ENCODE peak calls at places on chromosomes 5 and 9, in five cellular contexts. N, I, W, E and C are unnamed samples.

GRCh38 chr5:93717162-93717561 is 24.2 kb downstream of the POU5F2 start:
- DNase-seq in N (no peak), I (no peak), W (no peak), E (peak), C (no peak)

GRCh38 chr9:3244963-3245653 is 280.7 kb downstream of the RFX3 start:
- DNase-seq in N (peak), I (no peak), W (no peak), E (no peak), C (no peak)

GRCh38 chr5:87418506-87418905 is 5.8 kb upstream of the CCNH start:
- DNase-seq in N (no peak), I (no peak), W (no peak), E (no peak), C (no peak)

GRCh38 chr9:118473527-118473926 is 769.3 kb downstream of the TLR4 start:
- DNase-seq in N (no peak), I (no peak), W (no peak), E (no peak), C (no peak)

GRCh38 chr9:104861406-104861805 is 66.5 kb downstream of the ABCA1 start:
- DNase-seq in N (no peak), I (no peak), W (no peak), E (no peak), C (no peak)

GRCh38 chr5:155954739-155955445 is 372.1 kb upstream of the SGCD start:
- DNase-seq in N (no peak), I (no peak), W (no peak), E (no peak), C (no peak)

GRCh38 chr9:129405831-129406220 is 215.1 kb downstream of the C9orf50 start:
- DNase-seq in N (no peak), I (no peak), W (no peak), E (no peak), C (no peak)

GRCh38 chr5:68216737-68217231 is 1.2 kb downstream of the PIK3R1 start:
- DNase-seq in N (no peak), I (no peak), W (peak), E (no peak), C (no peak)

GRCh38 chr5:26518065-26518464 is 520.3 kb downstream of the CDH9 start:
- DNase-seq in N (no peak), I (no peak), W (no peak), E (no peak), C (no peak)

GRCh38 chr9:87479801-87480201 is 17.9 kb upstream of the DAPK1 start:
- DNase-seq in N (peak), I (no peak), W (no peak), E (peak), C (no peak)

GRCh38 chr5:14424011-14424685 is 157.4 kb upstream of the OTULINL start:
- DNase-seq in N (no peak), I (no peak), W (no peak), E (no peak), C (no peak)

GRCh38 chr9:131629827-131630205 is 84.5 kb downstream of the PRRT1B start:
- DNase-seq in N (no peak), I (no peak), W (no peak), E (no peak), C (no peak)

GRCh38 chr9:131625848-131626670 is 80.7 kb downstream of the PRRT1B start:
- DNase-seq in N (no peak), I (no peak), W (peak), E (no peak), C (no peak)

GRCh38 chr9:131627326-131627845 is 82.1 kb downstream of the PRRT1B start:
- DNase-seq in N (no peak), I (no peak), W (no peak), E (no peak), C (no peak)

GRCh38 chr9:131628821-131629197 is 83.5 kb downstream of the PRRT1B start:
- DNase-seq in N (no peak), I (no peak), W (no peak), E (no peak), C (no peak)

GRCh38 chr9:131627846-131628820 is 82.8 kb downstream of the PRRT1B start:
- DNase-seq in N (no peak), I (peak), W (no peak), E (no peak), C (no peak)
- TF ChIP-seq EP300 in N (no peak), I (no peak), W (no peak), E (no peak), C (no peak)

DNA sequence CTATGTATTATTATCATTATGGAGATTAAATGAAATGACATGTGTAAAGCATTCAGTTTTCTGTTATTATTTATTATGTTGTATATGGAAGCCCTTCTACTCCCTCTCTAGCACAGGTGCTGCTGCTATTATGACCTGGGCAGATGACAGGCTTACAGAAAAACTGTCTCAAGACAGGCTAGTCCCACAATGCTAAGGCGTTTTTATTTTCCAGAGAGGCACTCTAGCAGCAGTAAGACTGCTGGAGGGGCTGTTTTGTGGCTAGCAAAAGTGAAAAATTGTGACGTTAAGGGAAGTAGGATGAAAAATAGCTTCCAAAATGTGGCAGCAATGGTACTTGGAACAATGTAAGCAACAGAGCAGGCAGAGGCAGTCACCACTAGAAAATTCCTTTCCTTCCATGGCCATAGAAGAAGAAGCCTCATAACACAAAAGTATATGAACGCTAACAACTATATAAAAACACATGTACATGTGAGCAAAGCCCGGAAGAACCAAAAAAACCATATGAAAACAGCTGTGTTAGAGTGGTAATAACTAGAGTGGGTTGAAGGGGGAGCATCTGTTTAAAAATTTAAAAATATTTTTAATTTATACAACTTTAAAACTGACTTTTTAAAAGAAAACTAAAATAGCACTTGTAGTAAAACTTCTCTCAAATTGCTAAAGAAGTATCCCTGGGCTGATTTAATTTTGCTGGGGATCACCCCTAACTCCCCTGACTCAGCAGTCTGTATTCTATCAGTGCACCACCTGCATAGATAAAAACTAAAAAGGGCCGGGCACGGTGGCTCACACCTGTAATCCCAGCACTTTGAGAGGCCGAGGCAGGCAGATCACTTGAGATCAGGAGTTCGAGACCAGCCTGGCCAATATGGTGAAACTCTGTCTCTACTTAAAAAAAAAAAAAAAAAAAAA is 30.7 kb downstream of the CLINT1 start:
- DNase-seq in N (no peak), I (no peak), W (no peak), E (no peak), C (no peak)
- TF ChIP-seq POLR2AphosphoS5 in N (no peak), I (no peak), W (no peak), E (no peak), C (no peak)

GRCh38 chr9:112037281-112038016 is 137.6 kb downstream of the SUSD1 start:
- DNase-seq in N (peak), I (no peak), W (no peak), E (no peak), C (no peak)
- H3K4me3 ChIP-seq in N (no peak), I (no peak), W (no peak), E (no peak), C (no peak)

GRCh38 chr9:97478301-97478981 is 23.0 kb upstream of the TMOD1 start:
- DNase-seq in N (no peak), I (no peak), W (no peak), E (peak), C (no peak)
- TF ChIP-seq EP300 in N (no peak), I (no peak), W (no peak), E (no peak), C (no peak)

DNA sequence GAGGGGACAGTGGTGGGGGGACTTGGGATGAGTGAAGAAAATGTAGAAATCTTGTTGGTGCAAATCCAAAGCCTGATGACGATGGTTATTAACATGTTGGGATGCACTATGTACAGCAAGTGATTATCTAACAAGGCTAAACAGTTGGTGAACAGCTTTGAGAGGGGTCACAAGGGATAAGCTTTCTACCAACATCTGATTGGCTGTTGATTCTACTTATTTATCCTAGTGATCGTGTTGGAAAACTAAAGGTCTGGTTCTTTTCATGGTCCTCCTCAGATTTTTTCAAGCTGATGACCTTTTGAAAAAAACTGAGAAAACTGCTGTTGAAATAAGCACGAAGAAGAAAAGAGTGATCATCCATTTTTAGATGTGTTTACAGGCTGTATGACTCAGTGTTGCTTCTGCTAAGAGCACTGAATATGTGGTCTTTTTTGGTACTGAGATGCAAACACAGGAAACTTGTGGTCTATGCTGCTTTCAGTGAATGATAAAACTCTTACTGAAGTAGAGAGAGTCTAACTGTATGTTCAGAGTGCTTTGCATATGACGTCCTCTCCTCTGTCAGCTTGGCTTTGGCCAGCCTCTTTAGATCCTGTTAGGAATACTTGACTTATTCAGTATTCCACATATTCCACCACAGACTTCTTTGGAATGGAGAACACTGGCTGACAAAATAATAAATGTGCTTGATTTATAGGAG is 174.8 kb downstream of the SLF1 start:
- DNase-seq in N (peak), I (no peak), W (no peak), E (no peak), C (no peak)
- TF ChIP-seq POLR2AphosphoS5 in N (peak), I (no peak), W (no peak), E (no peak), C (no peak)

GRCh38 chr5:129766798-129767197 is 18.9 kb downstream of the MINAR2 start:
- DNase-seq in N (no peak), I (no peak), W (no peak), E (no peak), C (no peak)

GRCh38 chr5:129767927-129768380 is 20.1 kb downstream of the MINAR2 start:
- DNase-seq in N (peak), I (peak), W (peak), E (peak), C (no peak)

GRCh38 chr5:129771058-129771838 is 23.4 kb downstream of the MINAR2 start:
- DNase-seq in N (peak), I (peak), W (peak), E (peak), C (no peak)

GRCh38 chr5:129770034-129770433 is 22.1 kb downstream of the MINAR2 start:
- DNase-seq in N (no peak), I (no peak), W (no peak), E (no peak), C (no peak)

DNA sequence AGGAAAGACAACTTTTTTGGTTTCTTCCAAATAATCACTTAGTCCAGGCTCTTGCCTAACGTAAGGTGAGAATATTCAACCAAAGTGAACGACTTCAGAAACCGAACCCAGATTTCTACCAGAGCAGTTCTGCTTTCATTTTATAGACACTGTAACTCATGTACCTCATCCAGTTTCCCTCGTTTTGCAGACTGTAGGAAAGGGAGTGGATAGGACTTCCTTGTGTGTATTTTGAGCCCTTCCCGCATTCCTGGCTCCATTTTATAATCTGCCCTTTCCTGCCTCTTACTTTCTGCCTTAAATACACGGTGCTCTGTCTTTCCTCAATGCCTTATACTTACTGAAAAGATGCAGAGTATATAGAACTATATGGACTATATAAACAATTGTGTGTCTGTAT is 20.8 kb downstream of the MINAR2 start:
- DNase-seq in N (no peak), I (no peak), W (no peak), E (no peak), C (no peak)
- H3K4me3 ChIP-seq in N (no peak), I (no peak), W (no peak), E (no peak), C (no peak)